ENCODE peak calls at places on chromosome 19, in seven cellular contexts. U is dorsolateral prefrontal cortex, C is ascending aorta, Y is heart left ventricle, O is OCI-LY7, T is left lung, B is spleen. G is an unnamed sample.
A peak's percentile ranks its signal among the peaks of the same experiment; 100 is the strongest.

GRCh38 chr19:49489601-49490167 is 2.3 kb downstream of the RPL13A start:
- DNase-seq in T (no peak), C (no peak), B (no peak), Y (no peak), U (no peak), O (peak; percentile 78), G (peak; percentile 88)

GRCh38 chr19:7870571-7871279 is 3.5 kb downstream of the PRR36 start:
- DNase-seq in Y (no peak), B (no peak), C (no peak), T (no peak), U (no peak), O (peak; percentile 94), G (peak; percentile 88)

GRCh38 chr19:56720281-56720680 is 48.7 kb upstream of the ZNF835 start:
- DNase-seq in Y (peak; percentile 10), U (peak; percentile 57), C (no peak), T (no peak), B (no peak), O (no peak), G (no peak)

GRCh38 chr19:38702278-38702677 is 42.0 kb downstream of the CAPN12 start:
- DNase-seq in T (no peak), O (no peak), C (no peak), U (no peak), Y (no peak), B (no peak), G (no peak)

GRCh38 chr19:5314012-5314906 is 26.4 kb downstream of the PTPRS start:
- DNase-seq in O (no peak), U (no peak), T (no peak), B (no peak), C (no peak), Y (no peak), G (no peak)

GRCh38 chr19:17292301-17293074 is 10.7 kb downstream of the ABHD8 start:
- DNase-seq in O (peak; percentile 87), C (peak; percentile 41), T (peak; percentile 94), U (no peak), B (peak; percentile 94), Y (peak; percentile 74), G (peak; percentile 90)

GRCh38 chr19:18278521-18279265 is 2.7 kb downstream of the JUND start:
- DNase-seq in O (peak; percentile 41), Y (no peak), B (peak; percentile 81), U (no peak), T (no peak), C (no peak), G (peak; percentile 26)

GRCh38 chr19:51461723-51462161 is 3.5 kb upstream of the SIGLEC8 start:
- DNase-seq in O (no peak), T (peak; percentile 71), U (no peak), C (no peak), B (peak; percentile 79), Y (peak; percentile 14), G (no peak)

GRCh38 chr19:18932216-18932841 is 8.7 kb downstream of the HOMER3 start:
- DNase-seq in U (peak; percentile 55), Y (peak; percentile 75), O (peak; percentile 85), C (no peak), T (peak; percentile 97), B (peak; percentile 94), G (peak; percentile 75)

GRCh38 chr19:6568010-6568411 is 22.9 kb downstream of the CD70 start:
- DNase-seq in Y (no peak), O (no peak), T (no peak), C (no peak), B (no peak), U (no peak), G (no peak)

GRCh38 chr19:10353793-10354391 is 14.5 kb upstream of the ICAM3 start:
- DNase-seq in T (no peak), U (no peak), B (no peak), C (no peak), Y (peak; percentile 79), O (peak; percentile 78), G (peak; percentile 36)

GRCh38 chr19:11091343-11092153 is 2.3 kb downstream of the LDLR start:
- DNase-seq in C (peak; percentile 60), B (no peak), Y (peak; percentile 51), O (no peak), U (no peak), T (no peak), G (peak; percentile 44)

GRCh38 chr19:6424190-6424938 is at the start of gene KHSRP:
- DNase-seq in T (peak; percentile 98), U (no peak), O (peak; percentile 51), B (no peak), Y (no peak), C (no peak), G (peak; percentile 46)

GRCh38 chr19:18218600-18218999 is 7.6 kb downstream of the PDE4C start:
- DNase-seq in B (no peak), T (no peak), U (no peak), Y (no peak), C (no peak), O (no peak), G (no peak)

GRCh38 chr19:45905016-45905415 is 2.6 kb upstream of the MYPOP start:
- DNase-seq in O (no peak), T (no peak), Y (no peak), B (no peak), U (no peak), C (no peak), G (no peak)
- H3K4me3 ChIP-seq in O (no peak overlapping the region), T (no peak overlapping the region), Y (no peak overlapping the region), B (no peak overlapping the region), U (no peak overlapping the region), C (no peak overlapping the region), G (no peak overlapping the region)

GRCh38 chr19:2630352-2631001 is 72.0 kb downstream of the GNG7 start:
- DNase-seq in O (no peak), T (no peak), Y (no peak), U (no peak), B (no peak), C (no peak), G (no peak)

GRCh38 chr19:2629491-2630351 is 72.8 kb downstream of the GNG7 start:
- DNase-seq in C (no peak), O (no peak), U (no peak), Y (no peak), B (peak; percentile 78), T (no peak), G (no peak)

GRCh38 chr19:2633693-2634075 is 68.8 kb downstream of the GNG7 start:
- DNase-seq in U (no peak), C (no peak), Y (no peak), O (no peak), T (peak; percentile 76), B (no peak), G (no peak)

GRCh38 chr19:2628597-2628996 is 73.9 kb downstream of the GNG7 start:
- DNase-seq in Y (no peak), U (no peak), T (no peak), C (no peak), O (no peak), B (no peak), G (no peak)

GRCh38 chr19:2631213-2631821 is 71.2 kb downstream of the GNG7 start:
- DNase-seq in O (peak; percentile 81), B (peak; percentile 78), T (no peak), Y (no peak), C (no peak), U (no peak), G (peak; percentile 77)
- TF ChIP-seq CTCF in O (peak; percentile 61), B (no peak), T (no peak), Y (no peak), C (no peak), U (no peak), G (no peak)

GRCh38 chr19:55084416-55084815 is 8.7 kb downstream of the EPS8L1 start:
- DNase-seq in Y (no peak), C (no peak), B (no peak), O (no peak), T (no peak), U (no peak), G (no peak)
- H3K4me3 ChIP-seq in Y (no peak overlapping the region), C (no peak overlapping the region), B (no peak overlapping the region), O (no peak overlapping the region), T (no peak overlapping the region), U (no peak overlapping the region), G (no peak overlapping the region)

GRCh38 chr19:47430041-47430802 is 10.9 kb upstream of the MEIS3 start:
- DNase-seq in Y (no peak), O (no peak), T (no peak), C (no peak), U (no peak), B (no peak), G (peak; percentile 38)
- TF ChIP-seq CTCF in Y (peak; percentile 11), O (no peak), T (peak; percentile 33), C (peak; percentile 50), U (no peak), B (no peak), G (no peak)

GRCh38 chr19:44757057-44757734 is 8.7 kb downstream of the BCL3 start:
- DNase-seq in O (no peak), Y (peak; percentile 80), B (no peak), C (no peak), T (peak; percentile 78), U (no peak), G (no peak)
- H3K4me3 ChIP-seq in O (no peak overlapping the region), Y (peak overlapping the region; percentile 47), B (peak overlapping the region; percentile 46), C (peak overlapping the region; percentile 59), T (peak overlapping the region; percentile 11), U (peak overlapping the region; percentile 77), G (no peak overlapping the region)

G was measured in GM12865.